ENCODE peak calls at places on chromosomes 1 and 21, in eight cellular contexts. One of them, this sample, is unnamed.

GRCh38 chr21:26405071-26405470 is 168.0 kb downstream of the CYYR1 start:
- DNase-seq in IMR-90: peak
- DNase-seq in fibroblast of the conjunctiva: no peak
- DNase-seq in hepatocyte: peak
- DNase-seq in neural progenitor cell: no peak
- DNase-seq in stomach: no peak
- DNase-seq in hypothalamus: no peak
- DNase-seq in GM13976: no peak
- DNase-seq in this sample: no peak

GRCh38 chr1:2093055-2093454 is 42.8 kb downstream of the PRKCZ start:
- DNase-seq in IMR-90: no peak
- DNase-seq in fibroblast of the conjunctiva: no peak
- DNase-seq in hepatocyte: no peak
- DNase-seq in neural progenitor cell: no peak
- DNase-seq in stomach: no peak
- DNase-seq in hypothalamus: no peak
- DNase-seq in GM13976: no peak
- DNase-seq in this sample: no peak

GRCh38 chr1:10338047-10338446 is 60.8 kb upstream of the PGD start:
- DNase-seq in IMR-90: peak
- DNase-seq in fibroblast of the conjunctiva: peak
- DNase-seq in hepatocyte: peak
- DNase-seq in neural progenitor cell: peak
- DNase-seq in stomach: no peak
- DNase-seq in hypothalamus: peak
- DNase-seq in GM13976: peak
- DNase-seq in this sample: peak

GRCh38 chr1:17245926-17246325 is 3.0 kb upstream of the PADI3 start:
- DNase-seq in IMR-90: no peak
- DNase-seq in fibroblast of the conjunctiva: no peak
- DNase-seq in hepatocyte: no peak
- DNase-seq in neural progenitor cell: no peak
- DNase-seq in stomach: no peak
- DNase-seq in hypothalamus: no peak
- DNase-seq in GM13976: no peak
- DNase-seq in this sample: no peak

GRCh38 chr21:34983680-34984086 is 65.4 kb downstream of the RUNX1 start:
- DNase-seq in IMR-90: peak
- DNase-seq in fibroblast of the conjunctiva: peak
- DNase-seq in hepatocyte: no peak
- DNase-seq in neural progenitor cell: no peak
- DNase-seq in stomach: no peak
- DNase-seq in hypothalamus: no peak
- DNase-seq in GM13976: peak
- DNase-seq in this sample: no peak

GRCh38 chr21:21968810-21969588 is 970.8 kb downstream of the NCAM2 start:
- DNase-seq in IMR-90: no peak
- DNase-seq in fibroblast of the conjunctiva: no peak
- DNase-seq in hepatocyte: no peak
- DNase-seq in neural progenitor cell: no peak
- DNase-seq in stomach: no peak
- DNase-seq in hypothalamus: no peak
- DNase-seq in GM13976: no peak
- DNase-seq in this sample: peak

GRCh38 chr1:66231162-66232077 is 302.5 kb upstream of the SGIP1 start:
- DNase-seq in IMR-90: peak
- DNase-seq in fibroblast of the conjunctiva: no peak
- DNase-seq in hepatocyte: no peak
- DNase-seq in neural progenitor cell: no peak
- DNase-seq in stomach: no peak
- DNase-seq in hypothalamus: no peak
- DNase-seq in GM13976: no peak
- DNase-seq in this sample: no peak

GRCh38 chr1:28123461-28123961 is 35.1 kb upstream of the EYA3 start:
- DNase-seq in IMR-90: peak
- DNase-seq in fibroblast of the conjunctiva: no peak
- DNase-seq in hepatocyte: no peak
- DNase-seq in neural progenitor cell: no peak
- DNase-seq in stomach: no peak
- DNase-seq in hypothalamus: no peak
- DNase-seq in GM13976: no peak
- DNase-seq in this sample: no peak

This sample was measured in NCI-H2227 treated with DMSO at 0.1 percent for 48 hours.